ENCODE peak calls at places on chromosomes 2 and 18, in ten cellular contexts. T, V, D, A, K, B, C, S, L and H are unnamed samples.

GRCh38 chr18:13450289-13451207 is 232.0 kb downstream of the LDLRAD4 start:
- ATAC-seq in T (peak; percentile 37), V (no peak), D (peak; percentile 16), A (no peak), K (no peak), B (no peak), C (no peak), S (no peak), L (no peak), H (no peak)

GRCh38 chr2:145137211-145137610 is 617.3 kb upstream of the ZEB2 start:
- ATAC-seq in T (no peak), V (no peak), D (no peak), A (no peak), K (no peak), B (no peak), C (no peak), S (no peak), L (no peak), H (no peak)

GRCh38 chr18:41681138-41681881 is 273.7 kb upstream of the PIK3C3 start:
- ATAC-seq in T (no peak), V (no peak), D (no peak), A (no peak), K (no peak), B (no peak), C (no peak), S (no peak), L (no peak), H (no peak)

GRCh38 chr18:14179306-14179705 is 47.1 kb upstream of the ZNF519 start:
- ATAC-seq in T (no peak), V (peak; percentile 10), D (peak; percentile 44), A (peak; percentile 35), K (no peak), B (peak; percentile 31), C (no peak), S (no peak), L (no peak), H (no peak)

GRCh38 chr2:101057051-101057933 is 55.2 kb downstream of the RPL31 start:
- ATAC-seq in T (no peak), V (no peak), D (no peak), A (no peak), K (no peak), B (no peak), C (no peak), S (no peak), L (no peak), H (no peak)

GRCh38 chr2:27133195-27133875 is 1.1 kb downstream of the PREB start:
- ATAC-seq in T (no peak), V (no peak), D (no peak), A (peak; percentile 32), K (no peak), B (no peak), C (no peak), S (no peak), L (no peak), H (no peak)

GRCh38 chr2:45833301-45833967 is 182.0 kb downstream of the PRKCE start:
- ATAC-seq in T (no peak), V (no peak), D (no peak), A (no peak), K (no peak), B (no peak), C (no peak), S (no peak), L (no peak), H (no peak)

GRCh38 chr2:128259585-128259984 is 59.1 kb downstream of the HS6ST1 start:
- ATAC-seq in T (no peak), V (no peak), D (no peak), A (no peak), K (no peak), B (no peak), C (no peak), S (no peak), L (no peak), H (no peak)

GRCh38 chr2:69926849-69927515 is 12.1 kb downstream of the MXD1 start:
- ATAC-seq in T (no peak), V (no peak), D (no peak), A (no peak), K (peak; percentile 44), B (no peak), C (peak; percentile 50), S (no peak), L (no peak), H (no peak)

GRCh38 chr18:76932026-76932819 is 109.9 kb downstream of the ZNF236 start:
- ATAC-seq in T (peak; percentile 67), V (no peak), D (no peak), A (no peak), K (peak; percentile 68), B (peak; percentile 96), C (no peak), S (no peak), L (peak; percentile 98), H (no peak)

GRCh38 chr2:241910604-241911520 is 41.3 kb downstream of the RTP5 start:
- ATAC-seq in T (no peak), V (no peak), D (no peak), A (no peak), K (no peak), B (no peak), C (no peak), S (no peak), L (no peak), H (no peak)